ENCODE peak calls at places on chromosomes 2 and 18, in seven cellular contexts. G is HT1080; K is activated naive CD8-positive, alpha-beta T cell treated with anti-CD3 and anti-CD28 coated beads for 36 hours; T is T-helper 2 cell; H is activated CD4-positive, alpha-beta T cell treated with anti-CD3 and anti-CD28 coated beads, Interleukin-2, amount 50 U/mL, for 1 hour; L is Right ventricle myocardium inferior; I is astrocyte of the spinal cord. A is an unnamed sample.

GRCh38 chr2:222663448-222663847 is 7.6 kb upstream of the FARSB start:
- DNase-seq in L (no peak), H (no peak), T (no peak), K (no peak), I (no peak), G (no peak), A (no peak)

GRCh38 chr18:48592540-48592939 is 53.7 kb downstream of the CTIF start:
- DNase-seq in H (no peak), G (no peak), K (no peak), T (no peak), L (no peak), I (no peak), A (no peak)

GRCh38 chr2:141666191-141666590 is 464.6 kb downstream of the LRP1B start:
- DNase-seq in G (no peak), K (no peak), I (no peak), T (no peak), H (no peak), L (no peak), A (no peak)

GRCh38 chr2:27263287-27264252 is 723 bp upstream of the SLC30A3 start:
- DNase-seq in H (no peak), K (no peak), T (no peak), I (no peak), G (no peak), L (no peak), A (no peak)

GRCh38 chr2:60830991-60831390 is 50.4 kb upstream of the REL start:
- DNase-seq in I (no peak), L (no peak), G (no peak), T (no peak), H (no peak), K (no peak), A (no peak)

GRCh38 chr2:205902041-205902898 is 183.7 kb downstream of the INO80D start:
- DNase-seq in L (no peak), K (no peak), G (no peak), I (no peak), T (no peak), H (no peak), A (no peak)

GRCh38 chr2:204274991-204275390 is 270.3 kb upstream of the PARD3B start:
- DNase-seq in L (no peak), I (no peak), K (no peak), T (no peak), G (no peak), H (no peak), A (no peak)

GRCh38 chr2:5077479-5078089 is 614.6 kb upstream of the SOX11 start:
- DNase-seq in K (no peak), L (no peak), H (no peak), G (peak; percentile 70), T (no peak), I (peak; percentile 39), A (no peak)

GRCh38 chr2:25905126-25905525 is 26.8 kb upstream of the ASXL2 start:
- DNase-seq in H (no peak), I (no peak), L (no peak), G (no peak), T (no peak), K (no peak), A (no peak)

GRCh38 chr2:181354626-181355025 is 102.6 kb upstream of the ITGA4 start:
- DNase-seq in L (no peak), I (peak; percentile 76), G (peak; percentile 83), H (no peak), T (no peak), K (no peak), A (no peak)

GRCh38 chr2:172372436-172372835 is 55.0 kb upstream of the ITGA6 start:
- DNase-seq in G (no peak), I (no peak), K (no peak), L (no peak), T (no peak), H (no peak), A (no peak)